ENCODE peak calls at places on chromosomes 16 and 17, in nine cellular contexts. X, D, T, C, S, U, R, W and Q are unnamed samples.

GRCh38 chr16:84907575-84907974 is 87.8 kb downstream of the CRISPLD2 start:
- DNase-seq in U (no peak), C (no peak), T (no peak), D (no peak), X (no peak), R (peak), S (no peak), W (no peak), Q (peak)

GRCh38 chr16:68328151-68328859 is 17.5 kb downstream of the PRMT7 start:
- DNase-seq in C (peak), T (peak), R (peak), S (peak), X (peak), U (peak), W (peak), D (peak), Q (peak)

GRCh38 chr16:28309811-28310311 is 17.5 kb downstream of the SBK1 start:
- DNase-seq in S (peak), X (no peak), D (peak), C (no peak), T (no peak), U (no peak), W (no peak), R (no peak), Q (no peak)

GRCh38 chr17:72458301-72458700 is 337.5 kb downstream of the SOX9 start:
- DNase-seq in D (no peak), C (no peak), W (no peak), U (no peak), R (no peak), T (no peak), S (no peak), X (no peak), Q (no peak)

GRCh38 chr16:11328172-11329079 is 16.8 kb upstream of the RMI2 start:
- DNase-seq in C (peak), R (peak), X (peak), T (no peak), S (peak), D (peak), U (no peak), W (peak), Q (peak)

GRCh38 chr17:37506678-37507077 is 17.0 kb downstream of the DUSP14 start:
- DNase-seq in D (no peak), U (no peak), X (peak), W (peak), C (peak), R (no peak), T (no peak), S (peak), Q (peak)

GRCh38 chr16:71626858-71627213 is 852 bp downstream of the MARVELD3 start:
- DNase-seq in W (no peak), S (no peak), X (no peak), U (no peak), C (no peak), T (no peak), R (no peak), D (no peak), Q (no peak)

GRCh38 chr17:80785477-80786178 is 206.0 kb upstream of the CHMP6 start:
- DNase-seq in D (peak), X (peak), R (no peak), W (no peak), U (no peak), S (peak), T (no peak), C (no peak), Q (no peak)